ENCODE peak calls at places on chromosomes 16 and 17, in six cellular contexts. D is heart right ventricle, Y is cardiac muscle cell, T is fibroblast of lung, K is GM12878, E is heart left ventricle. G is an unnamed sample.

GRCh38 chr16:25546781-25547180 is 145.0 kb upstream of the HS3ST4 start:
- DNase-seq in D (no peak), Y (no peak), T (no peak), K (no peak), E (no peak), G (no peak)

GRCh38 chr17:7440113-7440822 is 956 bp downstream of the FGF11 start:
- DNase-seq in D (peak; percentile 60), Y (peak; percentile 76), T (no peak), K (no peak), E (peak; percentile 72), G (no peak)

GRCh38 chr17:42809250-42809649 is 10.6 kb downstream of the CNTD1 start:
- DNase-seq in D (no peak), Y (no peak), T (peak; percentile 85), K (no peak), E (no peak), G (no peak)

GRCh38 chr17:51217946-51218345 is 41.9 kb downstream of the MBTD1 start:
- DNase-seq in D (no peak), Y (no peak), T (no peak), K (no peak), E (no peak), G (no peak)

GRCh38 chr17:54948380-54948779 is 20.1 kb downstream of the COX11 start:
- DNase-seq in D (no peak), Y (no peak), T (peak; percentile 99), K (no peak), E (no peak), G (no peak)

GRCh38 chr17:21233581-21234337 is 19.5 kb downstream of the NATD1 start:
- DNase-seq in D (no peak), Y (no peak), T (no peak), K (no peak), E (no peak), G (no peak)

GRCh38 chr17:50260501-50260911 is 13.8 kb upstream of the TMEM92 start:
- DNase-seq in D (no peak), Y (no peak), T (no peak), K (no peak), E (no peak), G (no peak)

GRCh38 chr17:70080541-70081347 is 5.7 kb downstream of the KCNJ16 start:
- DNase-seq in D (no peak), Y (no peak), T (peak; percentile 86), K (no peak), E (no peak), G (no peak)

GRCh38 chr16:86248325-86248905 is 261.9 kb upstream of the FOXF1 start:
- DNase-seq in D (no peak), Y (no peak), T (no peak), K (no peak), E (no peak), G (no peak)

GRCh38 chr17:74210191-74211140 is 2.9 kb upstream of the TTYH2 start:
- DNase-seq in D (peak; percentile 66), Y (peak; percentile 66), T (peak; percentile 77), K (no peak), E (peak; percentile 60), G (peak; percentile 79)

GRCh38 chr16:19094542-19095365 is 19.0 kb upstream of the ITPRIPL2 start:
- DNase-seq in D (no peak), Y (no peak), T (no peak), K (no peak), E (no peak), G (no peak)

GRCh38 chr16:88549671-88550643 is 20.2 kb upstream of the ZC3H18 start:
- DNase-seq in D (no peak), Y (no peak), T (no peak), K (no peak), E (no peak), G (no peak)

GRCh38 chr16:18958621-18959578 is 24.8 kb upstream of the TMC7 start:
- DNase-seq in D (no peak), Y (peak; percentile 61), T (peak; percentile 40), K (no peak), E (no peak), G (no peak)

GRCh38 chr17:8924595-8924994 is 40.9 kb downstream of the PIK3R5 start:
- DNase-seq in D (no peak), Y (no peak), T (no peak), K (peak; percentile 77), E (no peak), G (no peak)

GRCh38 chr17:8925808-8926207 is 39.7 kb downstream of the PIK3R5 start:
- DNase-seq in D (no peak), Y (no peak), T (no peak), K (no peak), E (no peak), G (no peak)

GRCh38 chr17:8923762-8924161 is 41.7 kb downstream of the PIK3R5 start:
- DNase-seq in D (no peak), Y (no peak), T (no peak), K (no peak), E (no peak), G (no peak)

GRCh38 chr17:8922923-8923322 is 42.6 kb downstream of the PIK3R5 start:
- DNase-seq in D (no peak), Y (no peak), T (no peak), K (no peak), E (peak; percentile 28), G (no peak)

DNA sequence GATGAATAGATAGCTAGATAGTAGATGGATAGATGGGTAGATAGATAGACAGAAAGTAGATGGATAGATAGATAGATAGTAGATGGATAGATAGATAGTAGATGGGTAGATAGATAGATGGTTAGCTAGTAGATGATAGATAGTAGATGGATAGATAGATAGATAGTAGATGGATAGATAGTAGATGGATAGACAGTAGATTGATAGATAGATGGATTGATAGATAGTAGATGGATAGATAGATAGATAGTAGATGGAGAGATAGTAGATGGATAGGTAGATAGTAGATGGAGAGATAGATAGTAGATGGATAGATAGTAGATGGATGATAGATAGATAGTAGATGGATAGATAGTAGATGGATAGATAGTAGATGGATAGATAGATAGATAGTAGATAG is 40.4 kb downstream of the PIK3R5 start:
- DNase-seq in D (no peak), Y (no peak), T (no peak), K (no peak), E (no peak), G (no peak)
- H3K9me3 ChIP-seq in D (peaks cover 15% of the 10 kb centered on the region), Y (no peaks in the 10 kb centered on the region), T (no peaks in the 10 kb centered on the region), K (peaks cover 53% of the 10 kb centered on the region), E (peaks cover 20% of the 10 kb centered on the region), G (peaks cover 18% of the 10 kb centered on the region)

DNA sequence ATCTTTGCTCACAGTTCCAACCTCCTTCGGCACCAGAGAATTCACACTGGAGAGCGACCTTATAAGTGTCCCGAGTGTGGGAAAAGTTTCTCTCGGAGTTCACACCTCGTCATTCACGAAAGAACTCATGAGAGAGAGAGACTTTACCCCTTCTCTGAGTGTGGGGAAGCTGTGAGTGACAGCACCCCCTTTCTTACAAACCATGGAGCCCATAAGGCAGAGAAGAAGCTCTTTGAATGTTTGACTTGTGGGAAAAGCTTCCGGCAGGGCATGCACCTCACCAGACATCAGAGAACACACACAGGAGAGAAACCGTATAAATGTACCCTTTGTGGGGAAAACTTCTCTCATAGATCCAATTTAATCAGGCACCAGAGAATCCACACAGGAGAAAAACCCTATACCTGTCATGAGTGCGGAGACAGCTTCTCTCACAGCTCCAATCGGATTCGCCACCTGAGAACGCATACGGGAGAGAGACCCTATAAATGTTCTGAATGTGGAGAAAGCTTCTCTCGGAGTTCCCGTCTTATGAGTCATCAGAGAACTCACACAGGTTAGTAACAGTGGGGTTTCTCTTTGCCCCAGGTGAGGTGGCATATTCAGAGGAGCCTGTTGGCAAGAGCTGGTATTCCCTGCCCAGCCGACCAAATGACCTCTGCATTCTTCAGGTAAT is 6.8 kb downstream of the ZNF263 start:
- DNase-seq in D (no peak), Y (no peak), T (no peak), K (no peak), E (no peak), G (no peak)
- H3K9me3 ChIP-seq in D (peaks cover 86% of the 10 kb centered on the region), Y (no peaks in the 10 kb centered on the region), T (peaks cover 23% of the 10 kb centered on the region), K (peaks cover 66% of the 10 kb centered on the region), E (peaks cover 95% of the 10 kb centered on the region), G (peaks cover 31% of the 10 kb centered on the region)

GRCh38 chr17:61699694-61700093 is 108.7 kb upstream of the NACA2 start:
- DNase-seq in D (no peak), Y (no peak), T (no peak), K (no peak), E (no peak), G (no peak)
- H3K9me3 ChIP-seq in D (peaks cover 38% of the 10 kb centered on the region), Y (no peaks in the 10 kb centered on the region), T (no peaks in the 10 kb centered on the region), K (peaks cover 5% of the 10 kb centered on the region), E (peaks cover 43% of the 10 kb centered on the region), G (peaks cover 6% of the 10 kb centered on the region)

GRCh38 chr17:18183334-18184142 is at the start of gene ALKBH5:
- DNase-seq in D (peak; percentile 99), Y (peak; percentile 99), T (peak; percentile 100), K (peak; percentile 97), E (peak; percentile 98), G (peak; percentile 97)

GRCh38 chr17:18181358-18181757 is 2.3 kb upstream of the ALKBH5 start:
- DNase-seq in D (no peak), Y (no peak), T (peak; percentile 75), K (no peak), E (no peak), G (no peak)

GRCh38 chr17:18182978-18183333 is 672 bp upstream of the ALKBH5 start:
- DNase-seq in D (peak; percentile 88), Y (peak; percentile 82), T (peak; percentile 80), K (no peak), E (peak; percentile 92), G (peak; percentile 72)

GRCh38 chr17:18184143-18185007 is 747 bp downstream of the ALKBH5 start:
- DNase-seq in D (peak; percentile 38), Y (peak; percentile 62), T (peak; percentile 48), K (no peak), E (peak; percentile 57), G (peak; percentile 63)

DNA sequence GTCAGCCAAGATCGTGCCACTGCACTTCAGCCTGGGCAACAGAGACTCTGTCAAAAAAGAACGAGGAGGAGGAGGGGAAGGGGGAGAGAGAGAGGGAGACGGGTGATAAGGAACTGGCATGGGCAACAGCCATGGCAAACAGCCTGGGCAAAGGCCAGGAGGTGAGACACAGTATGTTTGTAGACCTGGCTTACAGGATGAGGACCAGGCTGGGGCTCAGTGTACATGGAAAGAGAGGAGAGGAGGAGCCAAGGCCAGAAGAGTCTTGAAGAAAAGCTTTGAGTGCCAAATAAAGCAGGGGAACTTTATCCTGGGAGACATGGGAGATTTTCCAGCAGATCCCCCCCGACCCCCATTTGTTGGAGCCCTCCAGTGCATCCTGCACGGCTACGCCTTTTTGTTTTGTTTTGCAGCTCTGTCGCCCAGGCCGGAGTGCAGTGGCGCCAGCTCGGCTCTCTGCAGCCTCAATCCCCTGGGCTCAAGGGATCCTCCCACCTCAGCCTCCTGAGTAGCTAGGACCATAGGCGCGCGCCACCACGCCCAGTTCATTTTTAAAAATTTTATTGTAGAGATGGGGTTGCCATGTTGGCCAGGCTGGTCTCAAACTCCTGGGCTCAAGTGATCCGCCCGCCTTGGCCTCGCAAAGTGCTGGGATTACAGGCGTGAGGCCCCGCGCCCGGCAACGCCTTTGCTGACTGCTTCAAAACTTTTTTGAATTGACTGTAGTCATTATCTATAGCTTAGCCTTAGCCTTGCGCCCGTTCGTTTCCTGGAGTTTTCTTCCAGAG is 1.2 kb upstream of the ALKBH5 start:
- DNase-seq in D (peak; percentile 52), Y (no peak), T (no peak), K (no peak), E (peak; percentile 65), G (no peak)
- H3K9me3 ChIP-seq in D (no peaks in the 10 kb centered on the region), Y (no peaks in the 10 kb centered on the region), T (no peaks in the 10 kb centered on the region), K (no peaks in the 10 kb centered on the region), E (no peaks in the 10 kb centered on the region), G (no peaks in the 10 kb centered on the region)

G was measured in T-helper 17 cell.